ENCODE peak calls at places on chromosomes 11 and 22, in five cellular contexts. L is thoracic aorta, B is stomach, Q is GM23248, A is foreskin keratinocyte. K is an unnamed sample.
A peak's percentile ranks its signal among the peaks of the same experiment; 100 is the strongest.

GRCh38 chr11:131609921-131610320 is 239.5 kb downstream of the NTM start:
- DNase-seq in L (no peak), B (no peak), Q (peak; percentile 76), A (no peak), K (no peak)

GRCh38 chr22:37313376-37314314 is 31.3 kb downstream of the CYTH4 start:
- DNase-seq in L (no peak), B (no peak), Q (peak; percentile 56), A (no peak), K (no peak)

GRCh38 chr11:23423656-23424055 is 563.4 kb upstream of the CCDC179 start:
- DNase-seq in L (no peak), B (no peak), Q (no peak), A (no peak), K (no peak)

GRCh38 chr11:6737872-6738466 is 33.8 kb downstream of the OR2AG2 start:
- DNase-seq in L (no peak), B (peak; percentile 65), Q (peak; percentile 59), A (peak; percentile 26), K (no peak)

GRCh38 chr11:123560001-123560400 is 94.4 kb downstream of the SCN3B start:
- DNase-seq in L (no peak), B (peak; percentile 46), Q (peak; percentile 93), A (no peak), K (peak; percentile 76)

GRCh38 chr11:35214792-35215193 is 75.8 kb downstream of the CD44 start:
- DNase-seq in L (no peak), B (no peak), Q (peak; percentile 98), A (peak; percentile 87), K (no peak)

GRCh38 chr11:14075118-14075601 is 112.6 kb downstream of the SPON1 start:
- DNase-seq in L (no peak), B (no peak), Q (peak; percentile 73), A (peak; percentile 64), K (no peak)

GRCh38 chr22:27962268-27963191 is 43.5 kb upstream of the PITPNB start:
- DNase-seq in L (no peak), B (no peak), Q (peak; percentile 14), A (no peak), K (no peak)

GRCh38 chr11:45647786-45648185 is 17.6 kb downstream of the CHST1 start:
- DNase-seq in L (no peak), B (no peak), Q (no peak), A (no peak), K (no peak)

GRCh38 chr11:7971846-7972245 is 6.6 kb upstream of the NLRP10 start:
- DNase-seq in L (no peak), B (no peak), Q (no peak), A (no peak), K (no peak)

GRCh38 chr22:18082467-18082866 is 4.7 kb downstream of the PEX26 start:
- DNase-seq in L (no peak), B (no peak), Q (no peak), A (no peak), K (no peak)

GRCh38 chr11:70205766-70206165 is 2.7 kb downstream of the FADD start:
- DNase-seq in L (no peak), B (no peak), Q (no peak), A (no peak), K (no peak)

GRCh38 chr22:23715811-23716355 is 25.1 kb downstream of the RGL4 start:
- DNase-seq in L (no peak), B (no peak), Q (no peak), A (no peak), K (no peak)

GRCh38 chr11:78270993-78271392 is 82.3 kb downstream of the USP35 start:
- DNase-seq in L (no peak), B (no peak), Q (no peak), A (no peak), K (no peak)

GRCh38 chr11:65988791-65989592 is 13.0 kb downstream of the EIF1AD start:
- DNase-seq in L (peak; percentile 83), B (peak; percentile 93), Q (peak; percentile 95), A (peak; percentile 89), K (peak; percentile 86)

GRCh38 chr11:96338910-96339703 is 3.9 kb downstream of the MAML2 start:
- DNase-seq in L (no peak), B (no peak), Q (peak; percentile 91), A (peak; percentile 78), K (peak; percentile 40)
- H3K27ac ChIP-seq in L (peak overlapping the region; percentile 87), B (peak overlapping the region; percentile 86), Q (peak overlapping the region; percentile 80), A (peak overlapping the region; percentile 8), K (peak overlapping the region; percentile 80)

DNA sequence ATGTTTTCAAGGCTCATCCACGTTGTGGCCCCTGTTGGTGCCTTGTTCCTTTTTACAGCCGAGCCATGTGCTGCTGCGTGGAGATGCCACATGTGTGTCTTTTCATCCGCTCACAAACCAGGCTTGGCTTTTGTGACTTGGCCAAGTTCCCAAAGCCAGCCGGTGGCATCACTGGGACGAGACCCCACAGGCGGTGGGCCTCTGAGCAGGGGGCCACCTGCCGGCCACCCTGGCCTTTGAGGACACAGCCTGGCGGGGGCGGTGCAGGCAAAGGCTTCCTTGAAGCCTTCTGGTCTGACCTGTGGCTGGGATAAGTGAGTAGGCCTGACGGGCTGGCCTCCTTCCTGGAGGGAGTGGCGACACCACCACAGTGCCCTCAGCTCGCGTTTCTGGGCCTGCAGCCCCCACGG is 10.6 kb downstream of the GRK2 start:
- DNase-seq in L (no peak), B (peak; percentile 59), Q (peak; percentile 84), A (no peak), K (peak; percentile 59)
- H3K27ac ChIP-seq in L (peak overlapping the region; percentile 81), B (peak overlapping the region; percentile 89), Q (peak overlapping the region; percentile 87), A (no peak overlapping the region), K (peak overlapping the region; percentile 84)

DNA sequence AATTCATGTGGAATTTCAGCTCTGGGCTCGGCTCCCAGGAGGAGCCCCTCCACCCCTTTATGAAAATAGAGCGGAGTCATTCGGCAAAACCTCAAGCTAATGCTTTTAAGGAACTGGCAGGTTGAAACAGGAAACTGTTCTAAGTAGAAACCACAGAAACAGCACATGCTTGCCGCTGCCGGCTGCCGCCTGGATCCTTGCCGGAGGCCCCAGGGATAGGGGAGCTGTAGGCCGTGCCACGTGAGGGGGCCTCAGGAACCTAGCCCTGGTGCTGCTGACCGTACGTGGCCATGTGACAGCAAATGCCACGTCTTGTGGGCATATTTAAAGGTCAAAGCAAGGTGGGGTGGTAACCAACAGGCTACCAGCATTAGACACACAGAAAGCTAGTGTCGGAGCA is 77.9 kb upstream of the TIMP3 start:
- DNase-seq in L (no peak), B (peak; percentile 34), Q (peak; percentile 93), A (peak; percentile 91), K (peak; percentile 80)
- H3K27ac ChIP-seq in L (peak overlapping the region; percentile 49), B (peak overlapping the region; percentile 67), Q (peak overlapping the region; percentile 69), A (peak overlapping the region; percentile 18), K (peak overlapping the region; percentile 16)

GRCh38 chr11:26193714-26194373 is 138.1 kb upstream of the ANO3 start:
- DNase-seq in L (no peak), B (no peak), Q (peak; percentile 64), A (peak; percentile 26), K (no peak)
- H3K27ac ChIP-seq in L (no peak overlapping the region), B (no peak overlapping the region), Q (no peak overlapping the region), A (no peak overlapping the region), K (no peak overlapping the region)

GRCh38 chr11:73001615-73002014 is 140.5 kb downstream of the FCHSD2 start:
- DNase-seq in L (no peak), B (no peak), Q (no peak), A (no peak), K (no peak)

DNA sequence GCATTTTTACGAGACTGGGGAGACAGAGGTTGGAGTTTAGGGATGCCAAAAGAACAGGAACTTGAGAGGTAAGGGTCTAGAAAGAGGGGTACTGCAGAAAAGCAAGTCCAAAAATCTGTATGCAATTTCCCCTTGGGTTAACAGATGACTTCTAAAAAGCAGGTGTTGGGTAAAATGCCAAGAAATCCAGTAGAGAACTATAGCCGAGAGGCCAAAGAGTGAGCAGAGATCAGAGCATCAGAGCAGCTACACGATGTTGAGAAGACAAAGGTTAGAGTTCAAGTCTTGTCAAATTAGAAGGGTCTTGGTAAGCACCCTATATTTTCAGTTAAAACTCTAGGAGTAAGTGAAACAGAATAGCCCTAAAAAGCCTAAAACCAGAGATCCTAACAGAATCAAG is 145.2 kb downstream of the FCHSD2 start:
- DNase-seq in L (no peak), B (no peak), Q (no peak), A (no peak), K (no peak)
- H3K27ac ChIP-seq in L (no peak overlapping the region), B (no peak overlapping the region), Q (no peak overlapping the region), A (no peak overlapping the region), K (no peak overlapping the region)

DNA sequence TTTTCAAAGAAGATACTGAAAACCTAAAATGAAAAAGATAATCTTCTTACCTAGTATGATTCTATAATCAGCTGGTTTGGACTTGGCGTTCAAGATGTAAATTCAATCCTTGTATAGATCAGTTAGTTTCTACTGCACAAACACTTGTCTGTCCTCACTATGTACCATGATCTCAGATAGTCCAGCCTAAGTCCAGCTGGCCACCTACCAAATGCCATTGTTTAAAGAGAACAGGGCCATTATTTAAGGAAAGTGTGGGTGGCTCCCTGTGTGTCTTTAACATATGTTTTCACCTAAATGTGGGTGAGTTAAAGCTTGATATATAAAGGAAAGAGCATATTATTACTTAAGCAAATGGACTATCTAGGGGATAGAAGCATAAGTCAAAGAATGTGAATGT is 38.6 kb downstream of the BLID start:
- DNase-seq in L (no peak), B (no peak), Q (no peak), A (no peak), K (no peak)
- H3K27ac ChIP-seq in L (no peak overlapping the region), B (no peak overlapping the region), Q (peak overlapping the region; percentile 68), A (no peak overlapping the region), K (no peak overlapping the region)

DNA sequence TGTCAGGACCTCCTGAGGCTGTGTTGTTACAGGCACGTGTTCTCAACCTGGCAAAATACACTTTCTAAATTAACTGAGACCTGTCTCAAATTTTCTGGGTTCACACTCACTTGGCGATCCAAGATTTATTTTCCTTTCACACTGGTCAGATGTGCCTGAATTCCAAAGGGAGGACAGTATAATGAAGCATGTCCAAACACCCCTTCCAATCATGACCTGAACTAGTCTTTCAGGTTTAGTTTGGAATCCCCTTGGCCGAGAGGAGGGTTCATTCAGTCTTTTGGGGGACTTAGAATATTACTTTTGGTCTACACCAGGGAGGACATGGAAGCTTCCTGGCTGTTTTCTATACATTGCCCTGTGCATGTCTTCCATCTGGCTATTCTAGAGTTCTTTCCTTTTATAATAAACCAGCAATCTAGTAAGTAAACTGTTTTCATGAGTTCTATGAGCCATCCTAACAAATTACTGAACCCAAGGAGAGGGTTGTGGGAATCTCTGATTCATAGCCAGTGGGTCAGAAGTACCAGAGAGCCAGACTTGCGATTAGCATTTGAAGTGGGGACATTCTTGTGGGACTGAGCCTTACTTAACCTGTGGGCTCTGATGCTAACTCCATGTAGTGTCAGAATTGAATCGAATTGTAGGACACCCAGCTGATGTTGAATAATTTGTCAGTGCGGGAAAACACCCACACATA is 14.8 kb upstream of the TMEM216 start:
- DNase-seq in L (no peak), B (no peak), Q (peak; percentile 80), A (no peak), K (no peak)
- H3K27ac ChIP-seq in L (no peak overlapping the region), B (no peak overlapping the region), Q (peak overlapping the region; percentile 92), A (peak overlapping the region; percentile 43), K (no peak overlapping the region)

DNA sequence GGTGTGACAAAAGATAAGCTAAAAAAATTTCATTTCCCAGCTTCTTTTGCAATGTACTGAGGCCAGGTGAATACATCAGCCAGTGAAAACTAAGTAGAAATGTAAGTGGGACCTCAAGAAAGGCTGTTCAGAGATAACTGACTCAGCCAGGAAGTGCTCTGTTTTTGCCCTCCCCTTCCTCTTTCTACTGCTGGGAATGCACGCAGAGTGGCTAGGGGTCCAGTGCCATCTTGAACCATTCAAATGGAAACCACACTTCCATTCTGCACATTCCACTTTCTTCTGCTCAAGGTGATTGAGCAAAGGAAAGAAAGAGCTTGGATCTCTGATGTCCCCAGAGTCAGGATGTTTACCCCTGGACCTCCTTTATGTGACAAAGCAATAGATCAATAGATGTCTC is 27.8 kb upstream of the LMO2 start:
- DNase-seq in L (no peak), B (no peak), Q (no peak), A (no peak), K (no peak)
- H3K27ac ChIP-seq in L (no peak overlapping the region), B (no peak overlapping the region), Q (no peak overlapping the region), A (no peak overlapping the region), K (no peak overlapping the region)